ENCODE peak calls at places on chromosomes 4 and X, in four cellular contexts. Q is K562, I is SK-N-SH, S is GM12878. R is an unnamed sample.

GRCh38 chrX:150334998-150335397 is 28.1 kb upstream of the MAMLD1 start:
- DNase-seq in Q (no peak), I (no peak), S (no peak), R (no peak)

GRCh38 chr4:94177822-94178221 is 29.8 kb upstream of the SMARCAD1 start:
- DNase-seq in Q (no peak), I (no peak), S (no peak), R (no peak)

GRCh38 chr4:56433280-56433679 is 2.1 kb downstream of the PPAT start:
- DNase-seq in Q (no peak), I (no peak), S (no peak), R (no peak)

GRCh38 chrX:102339312-102340298 is 92.6 kb downstream of the NXF2 start:
- DNase-seq in Q (no peak), I (no peak), S (no peak), R (no peak)

GRCh38 chrX:150696836-150697235 is 3.6 kb downstream of the MTMR1 start:
- DNase-seq in Q (no peak), I (no peak), S (no peak), R (no peak)

GRCh38 chrX:96372313-96373046 is 312.2 kb upstream of the DIAPH2 start:
- DNase-seq in Q (peak; percentile 3), I (peak; percentile 38), S (no peak), R (peak; percentile 27)

GRCh38 chr4:176436500-176436973 is 116.8 kb downstream of the SPCS3 start:
- DNase-seq in Q (no peak), I (no peak), S (no peak), R (no peak)

GRCh38 chr4:22315643-22316042 is 200.2 kb downstream of the ADGRA3 start:
- DNase-seq in Q (no peak), I (no peak), S (no peak), R (no peak)

GRCh38 chr4:176758731-176759130 is 34.0 kb downstream of the VEGFC start:
- DNase-seq in Q (no peak), I (no peak), S (no peak), R (no peak)

GRCh38 chr4:59608466-59608865 is 1591.7 kb upstream of the ADGRL3 start:
- DNase-seq in Q (no peak), I (no peak), S (no peak), R (no peak)

GRCh38 chrX:107204063-107204605 is 2.1 kb downstream of the NUP62CL start:
- DNase-seq in Q (peak; percentile 62), I (no peak), S (no peak), R (no peak)

GRCh38 chrX:14922437-14922836 is 49.2 kb downstream of the MOSPD2 start:
- DNase-seq in Q (no peak), I (no peak), S (no peak), R (no peak)

GRCh38 chr4:113941836-113942235 is 37.6 kb downstream of the ARSJ start:
- DNase-seq in Q (no peak), I (no peak), S (no peak), R (no peak)

GRCh38 chr4:150021483-150021882 is 56.8 kb upstream of the DCLK2 start:
- DNase-seq in Q (no peak), I (no peak), S (no peak), R (no peak)

GRCh38 chr4:123744664-123745290 is 348.2 kb downstream of the SPRY1 start:
- DNase-seq in Q (no peak), I (no peak), S (no peak), R (peak; percentile 38)

GRCh38 chr4:68180858-68181531 is 51.3 kb upstream of the TMPRSS11F start:
- DNase-seq in Q (no peak), I (no peak), S (no peak), R (no peak)

GRCh38 chr4:28313729-28314713 is 1453.4 kb downstream of the STIM2 start:
- DNase-seq in Q (no peak), I (no peak), S (no peak), R (no peak)

GRCh38 chrX:41984628-41985027 is 61.3 kb upstream of the CASK start:
- DNase-seq in Q (no peak), I (no peak), S (no peak), R (no peak)

GRCh38 chrX:100659431-100660137 is 15.6 kb downstream of the SRPX2 start:
- DNase-seq in Q (no peak), I (no peak), S (no peak), R (no peak)

GRCh38 chr4:27381806-27382205 is 521.2 kb downstream of the STIM2 start:
- DNase-seq in Q (no peak), I (peak; percentile 1), S (no peak), R (no peak)

GRCh38 chrX:39157796-39158195 is 356.5 kb downstream of the MID1IP1 start:
- DNase-seq in Q (no peak), I (no peak), S (no peak), R (no peak)

GRCh38 chrX:18389968-18390367 is 35.4 kb upstream of the CDKL5 start:
- DNase-seq in Q (no peak), I (no peak), S (no peak), R (no peak)

GRCh38 chr4:83217721-83218522 is 66.7 kb downstream of the COQ2 start:
- DNase-seq in Q (peak; percentile 10), I (no peak), S (peak; percentile 99), R (no peak)

GRCh38 chrX:2693526-2694002 is 2.5 kb downstream of the CD99 start:
- DNase-seq in Q (no peak), I (no peak), S (no peak), R (no peak)

GRCh38 chr4:76504613-76505465 is 69.8 kb downstream of the SHROOM3 start:
- DNase-seq in Q (peak; percentile 52), I (peak; percentile 44), S (no peak), R (peak; percentile 36)

GRCh38 chr4:158823461-158823873 is 54.6 kb downstream of the FNIP2 start:
- DNase-seq in Q (no peak), I (no peak), S (no peak), R (no peak)

GRCh38 chr4:127505203-127505602 is 127.6 kb upstream of the INTU start:
- DNase-seq in Q (peak; percentile 62), I (peak; percentile 4), S (no peak), R (no peak)

GRCh38 chr4:163048447-163048846 is 118.2 kb downstream of the NAF1 start:
- DNase-seq in Q (peak; percentile 45), I (peak; percentile 24), S (no peak), R (peak; percentile 21)

GRCh38 chr4:53089940-53090729 is 228.0 kb downstream of the RASL11B start:
- DNase-seq in Q (no peak), I (no peak), S (no peak), R (no peak)

GRCh38 chr4:40750461-40751258 is 905 bp downstream of the NSUN7 start:
- DNase-seq in Q (no peak), I (peak; percentile 38), S (no peak), R (no peak)

GRCh38 chr4:71232846-71233245 is 106.0 kb upstream of the SLC4A4 start:
- DNase-seq in Q (no peak), I (no peak), S (no peak), R (no peak)

GRCh38 chr4:89056953-89057398 is at the start of gene FAM13A:
- DNase-seq in Q (peak; percentile 96), I (no peak), S (peak; percentile 44), R (peak; percentile 12)

GRCh38 chr4:77586953-77587383 is 18.7 kb upstream of the CXCL13 start:
- DNase-seq in Q (no peak), I (no peak), S (peak; percentile 88), R (no peak)

GRCh38 chrX:11269996-11270395 is 23.2 kb upstream of the AMELX start:
- DNase-seq in Q (no peak), I (no peak), S (no peak), R (no peak)

GRCh38 chr4:167897116-167897515 is 195.2 kb upstream of the ANXA10 start:
- DNase-seq in Q (no peak), I (peak; percentile 15), S (no peak), R (peak; percentile 29)

GRCh38 chr4:17846256-17846655 is 35.5 kb downstream of the NCAPG start:
- DNase-seq in Q (no peak), I (no peak), S (no peak), R (no peak)
- TF ChIP-seq NFIC in Q (no peak), I (no peak), S (no peak), R (no peak)

GRCh38 chrX:70030242-70030823 is 19.4 kb downstream of the AWAT2 start:
- DNase-seq in Q (peak; percentile 53), I (peak; percentile 52), S (no peak), R (peak; percentile 7)

GRCh38 chrX:70026851-70027200 is 22.9 kb downstream of the AWAT2 start:
- DNase-seq in Q (no peak), I (no peak), S (no peak), R (no peak)

GRCh38 chrX:70026112-70026850 is 23.5 kb downstream of the AWAT2 start:
- DNase-seq in Q (no peak), I (no peak), S (no peak), R (no peak)

GRCh38 chrX:70032797-70033196 is 16.9 kb downstream of the AWAT2 start:
- DNase-seq in Q (no peak), I (no peak), S (no peak), R (no peak)

DNA sequence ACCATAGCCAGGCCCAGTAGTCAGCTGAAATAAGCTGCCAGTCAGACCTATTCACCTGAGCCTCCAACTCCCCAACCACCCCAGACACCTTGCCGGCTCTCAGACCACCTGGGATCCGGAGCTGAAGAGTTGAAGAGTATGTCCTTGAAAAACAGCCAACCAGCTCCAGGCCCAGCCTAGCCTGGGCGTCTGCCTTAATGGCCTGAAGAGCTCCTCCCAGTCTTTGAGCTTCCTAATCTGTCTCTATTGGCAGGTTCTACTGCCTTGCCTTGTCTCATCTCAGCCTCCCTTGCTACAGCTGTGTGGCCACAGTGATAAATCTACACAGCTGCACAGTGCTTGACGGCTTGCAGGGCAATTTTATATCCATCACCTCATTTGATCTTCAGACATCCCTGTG is 19.9 kb downstream of the AWAT2 start:
- DNase-seq in Q (no peak), I (no peak), S (no peak), R (no peak)
- TF ChIP-seq NFIC in Q (no peak), I (no peak), S (no peak), R (no peak)

DNA sequence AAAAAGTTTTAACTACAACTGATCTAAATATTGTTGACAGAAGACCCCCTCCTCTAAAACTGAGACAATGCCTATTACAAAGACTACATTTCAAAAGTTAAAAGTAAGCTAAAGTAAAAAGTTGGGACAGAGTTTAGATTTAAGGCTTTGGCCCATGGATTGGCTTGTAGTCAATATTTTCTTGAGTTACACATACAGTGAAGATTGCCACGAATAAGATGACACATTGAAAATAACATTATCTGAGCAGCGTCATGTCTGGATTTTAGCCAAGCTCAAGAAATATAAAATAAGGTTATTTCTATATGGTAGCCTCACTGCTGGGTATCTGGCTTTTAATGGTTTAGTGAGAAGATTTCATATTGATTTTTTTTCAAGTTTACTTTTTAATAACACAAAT is 266.2 kb upstream of the LDB2 start:
- DNase-seq in Q (no peak), I (no peak), S (no peak), R (no peak)
- TF ChIP-seq NFIC in Q (no peak), I (no peak), S (no peak), R (no peak)

DNA sequence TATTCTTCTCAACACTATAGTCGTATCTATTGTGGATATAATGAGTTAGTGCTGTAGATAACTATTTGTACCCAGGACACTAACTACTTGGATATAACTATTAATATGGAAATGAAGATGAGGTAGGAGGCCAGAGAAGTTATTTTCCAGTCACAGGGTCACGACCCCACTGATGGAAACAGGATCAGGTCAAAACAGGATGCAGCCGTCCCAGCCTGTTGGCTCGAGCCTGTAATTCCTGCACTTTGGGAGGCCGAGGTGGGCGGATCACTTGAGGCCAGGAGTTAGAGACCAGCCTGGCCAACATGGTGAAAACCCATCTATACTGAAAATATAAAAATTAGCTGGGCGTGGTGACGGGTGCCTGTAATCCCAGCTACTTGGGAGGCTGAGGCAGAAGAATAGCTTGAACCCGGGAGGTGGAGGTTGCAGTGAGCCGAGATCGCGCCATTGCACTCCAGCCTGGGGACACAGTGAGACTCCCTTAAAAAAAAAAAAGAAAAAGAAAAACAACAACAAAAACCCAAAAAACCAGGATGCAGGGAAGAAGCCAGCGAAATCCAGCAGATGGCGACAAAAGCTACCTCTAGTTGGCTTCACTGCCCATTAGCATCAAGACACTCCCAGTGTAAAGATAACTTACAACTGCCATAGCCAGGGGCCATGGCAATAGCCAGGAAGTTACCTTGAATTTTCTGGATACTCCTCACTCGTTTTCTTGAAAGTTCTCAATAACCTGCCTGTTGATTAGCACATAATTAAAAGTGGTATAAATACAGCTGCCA is 37.9 kb upstream of the NKAP start:
- DNase-seq in Q (peak; percentile 67), I (peak; percentile 61), S (no peak), R (peak; percentile 3)
- TF ChIP-seq NFIC in Q (no peak), I (no peak), S (no peak), R (no peak)

R was measured in HepG2.